ENCODE peak calls at places on chromosomes 13 and 19, in seven cellular contexts. A, Y, K, S, D, B and P are unnamed samples.

GRCh38 chr13:101621099-101621498 is 168.6 kb downstream of the ITGBL1 start:
- DNase-seq in A (no peak), Y (no peak), K (no peak), S (no peak), D (no peak), B (no peak), P (no peak)

GRCh38 chr19:45468803-45469131 is 971 bp downstream of the FOSB start:
- DNase-seq in A (no peak), Y (peak; percentile 41), K (no peak), S (no peak), D (no peak), B (no peak), P (no peak)

GRCh38 chr13:30107536-30108136 is 199.7 kb downstream of the KATNAL1 start:
- DNase-seq in A (no peak), Y (peak; percentile 37), K (no peak), S (no peak), D (peak; percentile 17), B (no peak), P (no peak)

GRCh38 chr19:40610396-40611064 is 9.4 kb downstream of the LTBP4 start:
- DNase-seq in A (no peak), Y (peak; percentile 77), K (no peak), S (no peak), D (peak; percentile 73), B (peak; percentile 92), P (peak; percentile 66)

GRCh38 chr13:77310579-77311279 is 16.2 kb downstream of the MYCBP2 start:
- DNase-seq in A (peak; percentile 61), Y (no peak), K (no peak), S (no peak), D (no peak), B (no peak), P (no peak)

GRCh38 chr13:25902946-25903345 is 148.9 kb downstream of the SHISA2 start:
- DNase-seq in A (no peak), Y (no peak), K (no peak), S (no peak), D (no peak), B (no peak), P (no peak)

GRCh38 chr13:104326523-104326922 is 1260.3 kb upstream of the SLC10A2 start:
- DNase-seq in A (no peak), Y (no peak), K (no peak), S (no peak), D (no peak), B (no peak), P (no peak)

GRCh38 chr19:31974290-31974689 is 371.1 kb upstream of the ZNF507 start:
- DNase-seq in A (no peak), Y (peak; percentile 4), K (no peak), S (no peak), D (no peak), B (no peak), P (no peak)

GRCh38 chr19:50319156-50319555 is 10.0 kb downstream of the KCNC3 start:
- DNase-seq in A (no peak), Y (no peak), K (no peak), S (no peak), D (no peak), B (no peak), P (no peak)

GRCh38 chr13:59340581-59340980 is 823.1 kb downstream of the DIAPH3 start:
- DNase-seq in A (no peak), Y (no peak), K (no peak), S (no peak), D (no peak), B (no peak), P (no peak)

GRCh38 chr13:27354379-27354778 is 70.0 kb upstream of the GTF3A start:
- DNase-seq in A (no peak), Y (no peak), K (no peak), S (no peak), D (no peak), B (no peak), P (no peak)

GRCh38 chr19:16590876-16591802 is 18.9 kb upstream of the SLC35E1 start:
- DNase-seq in A (no peak), Y (no peak), K (no peak), S (no peak), D (no peak), B (no peak), P (no peak)

GRCh38 chr13:113338451-113338850 is 25.5 kb downstream of the GRTP1 start:
- DNase-seq in A (no peak), Y (no peak), K (no peak), S (no peak), D (no peak), B (peak; percentile 55), P (no peak)

GRCh38 chr19:18771328-18772242 is 19.5 kb downstream of the COMP start:
- DNase-seq in A (no peak), Y (no peak), K (no peak), S (no peak), D (no peak), B (no peak), P (peak; percentile 72)

GRCh38 chr19:3954107-3954506 is 16.8 kb downstream of the DAPK3 start:
- DNase-seq in A (no peak), Y (no peak), K (no peak), S (no peak), D (no peak), B (no peak), P (no peak)

GRCh38 chr13:49517461-49517860 is 21.7 kb downstream of the PHF11 start:
- DNase-seq in A (no peak), Y (no peak), K (no peak), S (no peak), D (no peak), B (no peak), P (no peak)

GRCh38 chr19:16273005-16273404 is 51.6 kb upstream of the KLF2 start:
- DNase-seq in A (no peak), Y (no peak), K (no peak), S (no peak), D (no peak), B (no peak), P (peak; percentile 57)

GRCh38 chr13:93226623-93227279 is at the start of gene GPC6:
- DNase-seq in A (no peak), Y (no peak), K (no peak), S (no peak), D (peak; percentile 18), B (no peak), P (peak; percentile 77)
- TF ChIP-seq POLR2AphosphoS5 in A (no peak), Y (no peak), K (no peak), S (no peak), D (peak; percentile 16), B (no peak), P (no peak)

DNA sequence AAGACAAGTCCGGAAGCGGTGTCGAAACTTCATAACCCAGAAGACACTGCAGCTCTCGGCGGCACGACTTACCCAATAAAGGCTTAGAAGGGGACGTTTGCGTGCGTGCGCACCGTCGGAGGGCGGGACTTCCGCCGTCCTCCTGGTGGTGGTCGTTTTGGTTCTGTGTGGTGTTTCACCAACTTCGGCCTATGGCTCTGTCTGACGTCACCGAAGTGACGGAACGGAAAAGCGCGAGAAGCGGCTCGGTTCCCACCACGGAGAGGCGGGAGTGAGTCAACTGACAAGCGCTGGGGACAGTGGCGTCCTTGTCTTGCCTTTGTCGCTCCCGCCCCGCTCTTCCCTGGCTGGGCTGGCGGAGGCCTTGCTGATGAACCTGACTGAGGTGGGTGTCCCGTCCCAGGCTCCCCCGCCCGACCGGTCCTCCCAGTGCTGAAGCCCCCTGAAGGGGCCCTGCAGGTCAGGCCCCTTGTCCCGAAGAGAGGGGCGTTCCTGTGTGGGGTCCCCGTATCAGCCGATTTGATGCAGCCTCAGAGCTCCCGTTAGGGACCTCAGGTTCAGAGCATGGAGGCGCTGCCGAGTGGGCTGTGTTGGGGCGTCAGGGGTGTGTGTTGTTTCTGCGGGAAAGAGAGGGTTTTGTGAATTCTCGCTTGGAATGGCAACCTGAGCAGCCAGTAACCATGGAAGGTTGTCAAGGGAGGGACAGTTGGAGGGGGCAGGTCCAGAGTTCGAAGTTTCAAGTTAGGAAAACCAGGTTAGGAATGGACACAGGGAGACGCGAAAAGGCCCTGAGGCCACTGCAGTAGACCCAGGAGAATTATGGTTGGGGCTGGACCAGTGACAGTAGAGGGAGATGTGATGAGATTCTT is at the start of gene ZNF548:
- DNase-seq in A (peak; percentile 99), Y (peak; percentile 95), K (peak; percentile 99), S (peak; percentile 98), D (peak; percentile 95), B (peak; percentile 97), P (peak; percentile 100)
- TF ChIP-seq POLR2A in A (no peak), Y (no peak), K (peak; percentile 40), S (peak; percentile 39), D (peak; percentile 58), B (peak; percentile 29), P (peak; percentile 23)

DNA sequence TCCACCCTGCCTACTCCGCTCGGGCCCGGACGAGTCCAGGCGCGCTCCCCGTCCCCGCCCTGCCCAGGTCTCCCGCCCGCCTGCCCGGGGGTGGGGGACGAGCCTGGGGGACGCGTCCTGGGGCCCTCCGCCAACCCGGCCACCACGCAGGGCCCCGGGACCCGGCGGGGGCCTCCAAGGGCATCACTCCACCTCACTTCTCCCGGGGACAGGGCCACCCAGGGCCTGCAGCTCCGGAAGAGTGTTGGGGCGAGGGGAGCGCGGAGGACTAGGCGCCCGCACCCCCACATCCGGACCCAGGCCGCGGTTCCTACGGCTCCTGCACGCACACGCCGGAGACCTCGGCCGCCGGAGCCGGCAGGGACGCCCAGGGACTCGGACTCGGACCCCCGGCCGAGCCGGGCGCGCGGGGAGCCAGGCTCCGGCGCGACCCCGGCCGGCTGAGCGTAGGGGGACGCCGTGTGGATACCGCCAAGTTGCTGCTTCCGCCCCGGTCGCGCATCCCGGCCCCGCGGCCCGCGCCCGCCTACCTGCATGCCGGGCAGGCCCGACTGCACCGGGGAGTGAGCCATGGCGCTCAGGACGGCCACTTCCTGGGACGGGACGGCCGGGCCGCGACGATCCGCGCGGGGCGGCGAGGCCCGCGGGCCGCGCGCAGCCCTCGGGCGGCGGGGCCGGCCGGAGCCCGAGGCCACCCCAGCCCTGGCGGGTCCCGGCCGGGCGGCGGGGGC is 527 bp downstream of the STK24 start:
- DNase-seq in A (peak; percentile 41), Y (peak; percentile 59), K (no peak), S (no peak), D (peak; percentile 70), B (peak; percentile 93), P (peak; percentile 92)
- H3K4me1 ChIP-seq in A (peaks cover 28% of the 10 kb centered on the region), Y (peaks cover 51% of the 10 kb centered on the region), K (peaks cover 53% of the 10 kb centered on the region), S (peaks cover 49% of the 10 kb centered on the region), D (peaks cover 46% of the 10 kb centered on the region), B (peaks cover 37% of the 10 kb centered on the region), P (peaks cover 41% of the 10 kb centered on the region)

GRCh38 chr19:55382522-55383054 is 1.5 kb downstream of the TMEM238 start:
- DNase-seq in A (no peak), Y (no peak), K (no peak), S (no peak), D (no peak), B (no peak), P (no peak)

GRCh38 chr19:55383789-55384575 is at the start of gene TMEM238:
- DNase-seq in A (peak; percentile 64), Y (peak; percentile 82), K (no peak), S (no peak), D (peak; percentile 84), B (peak; percentile 91), P (peak; percentile 94)

GRCh38 chr19:55384576-55385235 is 614 bp upstream of the TMEM238 start:
- DNase-seq in A (no peak), Y (no peak), K (no peak), S (no peak), D (peak; percentile 42), B (peak; percentile 86), P (no peak)

GRCh38 chr19:55383279-55383788 is 758 bp downstream of the TMEM238 start:
- DNase-seq in A (no peak), Y (no peak), K (no peak), S (no peak), D (peak; percentile 30), B (peak; percentile 80), P (no peak)

DNA sequence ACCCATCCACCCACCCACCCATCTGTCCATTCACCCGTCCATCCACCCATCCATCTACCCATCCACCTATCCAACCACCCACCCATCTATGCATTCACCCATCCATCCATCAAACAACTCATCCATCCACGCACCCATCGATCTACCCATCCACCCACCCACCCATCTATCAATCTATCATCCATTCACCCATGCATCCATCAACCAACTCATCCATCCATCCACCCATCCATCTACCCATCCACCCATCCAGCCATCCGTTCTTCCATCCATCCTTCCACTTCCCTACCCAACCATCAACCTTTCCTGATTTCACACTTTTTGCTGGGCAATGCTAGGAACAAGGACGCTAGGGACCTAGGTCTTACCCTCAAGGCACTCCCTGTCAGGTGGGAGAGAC is 2.1 kb downstream of the TMEM238 start:
- DNase-seq in A (no peak), Y (no peak), K (no peak), S (no peak), D (no peak), B (no peak), P (no peak)
- TF ChIP-seq POLR2AphosphoS5 in A (no peak), Y (no peak), K (no peak), S (no peak), D (no peak), B (no peak), P (no peak)